ENCODE peak calls at places on chromosome 3, in ten cellular contexts. O is right cardiac atrium; C is esophagus muscularis mucosa; A is thoracic aorta; Y is A549; K is CD4-positive, CD25-positive, alpha-beta regulatory T cell; S is psoas muscle; L is mucosa of descending colon; E is left ventricle myocardium inferior; J is K562. P is an unnamed sample. For H3K4me1, the result is how much of the 10 kb centered on the place peaks cover.

GRCh38 chr3:194182130-194182529 is 46.2 kb downstream of the HES1 start:
- DNase-seq in K (no peak), S (no peak), A (no peak), Y (no peak), L (no peak), C (no peak), J (no peak), O (no peak), E (no peak), P (no peak)

GRCh38 chr3:61222428-61222827 is 28.8 kb downstream of the FHIT start:
- DNase-seq in S (no peak), O (no peak), K (no peak), E (no peak), J (no peak), A (no peak), Y (no peak), C (no peak), L (no peak), P (no peak)

GRCh38 chr3:16012086-16012485 is 162.4 kb upstream of the GALNT15 start:
- DNase-seq in J (no peak), L (no peak), K (no peak), C (no peak), A (no peak), S (no peak), E (no peak), O (no peak), Y (no peak), P (peak)

GRCh38 chr3:176359211-176359610 is 838.1 kb downstream of the TBL1XR1 start:
- DNase-seq in O (no peak), K (no peak), J (no peak), A (no peak), C (no peak), E (no peak), L (no peak), S (no peak), Y (no peak), P (no peak)

GRCh38 chr3:84108442-84108971 is 850.3 kb upstream of the CADM2 start:
- DNase-seq in Y (peak), C (no peak), K (no peak), J (no peak), E (no peak), L (no peak), S (no peak), A (no peak), O (no peak), P (peak)

GRCh38 chr3:142394921-142395622 is 52.8 kb downstream of the XRN1 start:
- DNase-seq in S (no peak), Y (no peak), J (no peak), A (no peak), O (no peak), E (no peak), K (no peak), L (no peak), C (no peak), P (no peak)

GRCh38 chr3:10226293-10226692 is 22.0 kb upstream of the TATDN2 start:
- DNase-seq in A (no peak), E (no peak), C (no peak), O (no peak), K (no peak), L (no peak), S (no peak), J (no peak), Y (no peak), P (no peak)

GRCh38 chr3:52468336-52468735 is 12.9 kb downstream of the NISCH start:
- DNase-seq in S (peak), C (no peak), J (no peak), Y (no peak), L (no peak), O (peak), E (no peak), A (no peak), K (no peak), P (peak)

GRCh38 chr3:166837535-166837934 is 542.6 kb downstream of the ZBBX start:
- DNase-seq in O (no peak), K (no peak), E (no peak), C (no peak), L (no peak), A (no peak), Y (peak), S (no peak), J (no peak), P (no peak)

GRCh38 chr3:148227534-148227933 is 470.2 kb upstream of the AGTR1 start:
- DNase-seq in K (no peak), E (no peak), J (no peak), O (no peak), C (no peak), L (no peak), Y (no peak), A (no peak), S (no peak), P (peak)

GRCh38 chr3:65660000-65660598 is 378.6 kb downstream of the MAGI1 start:
- DNase-seq in J (no peak), S (no peak), Y (no peak), C (no peak), E (no peak), O (no peak), K (no peak), A (no peak), L (no peak), P (no peak)

GRCh38 chr3:179563298-179563934 is 690 bp downstream of the ACTL6A start:
- DNase-seq in J (peak), C (peak), Y (peak), K (peak), L (peak), O (peak), E (peak), A (peak), S (peak), P (peak)

GRCh38 chr3:11140054-11140712 is 14.1 kb upstream of the HRH1 start:
- DNase-seq in O (peak), A (peak), K (no peak), E (no peak), C (no peak), L (peak), S (no peak), Y (peak), J (no peak), P (no peak)

GRCh38 chr3:71117572-71118247 is 465.8 kb downstream of the FOXP1 start:
- DNase-seq in O (no peak), Y (no peak), A (no peak), K (no peak), L (no peak), E (no peak), C (no peak), S (no peak), J (no peak), P (peak)

GRCh38 chr3:71120012-71120411 is 463.5 kb downstream of the FOXP1 start:
- DNase-seq in S (no peak), J (no peak), O (no peak), K (no peak), Y (peak), E (no peak), C (no peak), L (no peak), A (no peak), P (no peak)

GRCh38 chr3:71119171-71119570 is 464.4 kb downstream of the FOXP1 start:
- DNase-seq in K (no peak), E (no peak), C (no peak), S (no peak), J (no peak), L (no peak), A (no peak), O (no peak), Y (no peak), P (peak)

GRCh38 chr3:71121429-71122167 is 461.9 kb downstream of the FOXP1 start:
- DNase-seq in A (no peak), S (no peak), C (no peak), J (no peak), L (no peak), O (no peak), K (no peak), E (no peak), Y (no peak), P (no peak)

GRCh38 chr3:71118406-71118805 is 465.1 kb downstream of the FOXP1 start:
- DNase-seq in S (no peak), E (no peak), L (no peak), K (no peak), A (no peak), C (no peak), J (no peak), O (no peak), Y (no peak), P (no peak)
- H3K4me1 ChIP-seq in S (under half), E (under half), L (under half), K (under half), A (half or more), C (under half), J (under half), O (under half), Y (under half), P (under half)

GRCh38 chr3:126488205-126488604 is 12.5 kb upstream of the ZXDC start:
- DNase-seq in L (no peak), K (no peak), Y (no peak), S (no peak), A (no peak), E (no peak), J (no peak), O (no peak), C (no peak), P (no peak)
- H3K4me1 ChIP-seq in L (under half), K (under half), Y (under half), S (under half), A (under half), E (under half), J (under half), O (under half), C (under half), P (under half)

GRCh38 chr3:42490243-42490642 is 12.2 kb upstream of the VIPR1 start:
- DNase-seq in K (no peak), Y (peak), O (peak), S (no peak), L (peak), E (peak), C (peak), A (no peak), J (no peak), P (no peak)

GRCh38 chr3:42489937-42490227 is 12.6 kb upstream of the VIPR1 start:
- DNase-seq in O (no peak), L (no peak), C (no peak), S (no peak), Y (no peak), A (no peak), K (no peak), J (no peak), E (no peak), P (no peak)

GRCh38 chr3:42489116-42489936 is 13.1 kb upstream of the VIPR1 start:
- DNase-seq in O (no peak), Y (no peak), A (no peak), S (no peak), J (peak), E (no peak), K (no peak), C (peak), L (no peak), P (no peak)

GRCh38 chr3:42488687-42489086 is 13.8 kb upstream of the VIPR1 start:
- DNase-seq in O (no peak), C (peak), L (no peak), A (no peak), E (no peak), Y (no peak), K (no peak), J (no peak), S (no peak), P (no peak)

GRCh38 chr3:42486814-42487569 is 15.5 kb upstream of the VIPR1 start:
- DNase-seq in K (no peak), E (no peak), O (no peak), L (no peak), C (no peak), Y (no peak), A (no peak), S (no peak), J (no peak), P (no peak)
- H3K4me1 ChIP-seq in K (under half), E (under half), O (under half), L (under half), C (under half), Y (under half), A (under half), S (under half), J (under half), P (under half)

GRCh38 chr3:141095546-141095937 is 44.4 kb downstream of the SPSB4 start:
- DNase-seq in J (no peak), C (no peak), L (no peak), Y (no peak), O (no peak), E (no peak), S (no peak), A (no peak), K (no peak), P (no peak)
- H3K4me1 ChIP-seq in J (under half), C (under half), L (under half), Y (under half), O (under half), E (half or more), S (under half), A (under half), K (under half), P (under half)

DNA sequence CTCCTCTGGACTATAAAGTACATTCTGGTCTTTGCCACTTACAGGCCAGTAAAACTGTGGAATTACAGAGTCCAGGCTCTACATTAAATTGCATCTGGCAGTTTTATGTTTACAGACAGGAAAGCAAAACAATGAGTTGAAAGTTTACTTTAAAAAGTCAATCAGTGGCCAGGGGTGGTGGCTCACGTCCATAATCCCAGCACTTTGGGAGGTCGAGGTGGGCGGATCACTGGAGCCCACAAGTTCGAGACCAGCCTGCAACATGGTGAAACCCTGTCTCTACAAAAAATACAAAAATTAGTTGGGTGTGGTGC is 53.8 kb downstream of the TM4SF4 start:
- DNase-seq in C (no peak), K (no peak), J (no peak), E (no peak), L (no peak), O (no peak), S (no peak), A (no peak), Y (peak), P (no peak)
- H3K4me1 ChIP-seq in C (under half), K (under half), J (under half), E (under half), L (under half), O (under half), S (under half), A (half or more), Y (half or more), P (under half)

DNA sequence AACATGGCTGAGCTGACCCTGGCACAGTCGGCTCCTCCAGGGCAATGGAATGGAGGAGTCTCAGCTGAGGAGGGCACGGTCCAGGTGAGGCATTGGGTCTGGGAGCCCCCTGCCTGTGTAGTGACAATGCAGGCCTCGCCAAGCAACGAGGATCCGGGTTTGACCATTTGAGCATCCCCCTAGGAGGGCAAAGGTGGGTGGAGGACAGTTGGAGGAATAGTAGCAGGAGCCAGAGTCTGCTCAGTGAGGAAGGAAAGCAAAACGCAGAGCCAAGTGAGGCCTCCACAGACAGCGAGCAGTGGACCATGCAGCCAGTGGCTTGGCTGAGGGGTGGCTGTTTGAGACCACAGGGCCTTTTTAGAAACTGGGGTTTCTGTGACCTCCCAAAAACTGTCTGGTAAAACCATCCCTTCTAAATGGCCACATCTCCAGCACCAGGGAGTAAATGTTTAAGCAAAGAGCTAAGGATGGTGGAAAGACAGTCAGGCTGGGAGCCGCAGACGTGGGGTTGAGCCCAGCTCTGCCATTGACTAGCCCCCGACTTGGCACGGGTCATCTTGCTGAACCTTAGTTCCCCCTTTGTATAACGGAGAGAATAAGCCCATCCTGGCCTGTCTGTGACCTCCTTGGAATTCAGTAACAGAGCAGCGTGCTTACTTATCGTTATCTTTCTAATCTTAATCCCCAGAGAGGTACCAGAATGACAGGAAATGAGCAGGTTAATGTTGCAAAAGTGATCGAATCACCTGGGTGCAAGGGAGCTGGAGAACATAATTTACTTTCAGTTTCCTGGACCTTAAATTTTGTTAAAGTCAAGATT is 46.8 kb downstream of the CMTM6 start:
- DNase-seq in C (peak), J (no peak), S (no peak), K (no peak), E (no peak), L (no peak), Y (no peak), O (no peak), A (no peak), P (no peak)
- H3K4me1 ChIP-seq in C (under half), J (under half), S (under half), K (half or more), E (under half), L (under half), Y (under half), O (under half), A (under half), P (under half)

DNA sequence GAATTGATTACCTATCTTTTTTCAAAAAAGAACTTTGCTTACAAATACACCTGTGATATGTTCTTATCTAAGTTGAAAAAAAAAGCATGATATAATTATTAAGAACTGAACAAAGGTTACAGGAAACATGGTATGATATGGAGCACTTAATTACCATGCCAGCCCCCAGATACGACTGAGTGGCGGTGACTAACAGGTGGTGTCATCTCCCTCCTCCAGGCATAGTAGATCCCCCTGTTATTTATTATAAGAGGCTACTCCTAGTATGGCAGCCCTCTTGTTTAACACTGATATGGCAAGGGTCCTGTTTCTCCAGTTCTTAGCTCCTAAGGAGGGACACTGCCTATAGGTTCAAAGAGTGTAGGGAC is 31.0 kb upstream of the TM4SF4 start:
- DNase-seq in L (no peak), S (no peak), O (no peak), C (peak), A (no peak), E (no peak), J (no peak), Y (no peak), K (no peak), P (no peak)
- H3K4me1 ChIP-seq in L (under half), S (under half), O (under half), C (under half), A (under half), E (under half), J (under half), Y (under half), K (under half), P (under half)

GRCh38 chr3:188342991-188343732 is 189.2 kb downstream of the LPP start:
- DNase-seq in K (no peak), O (peak), E (peak), L (no peak), A (no peak), J (no peak), S (no peak), Y (no peak), C (no peak), P (no peak)
- H3K4me1 ChIP-seq in K (under half), O (under half), E (half or more), L (under half), A (half or more), J (under half), S (half or more), Y (under half), C (under half), P (under half)